ENCODE peak calls at places on chromosomes 5 and 9, in five cellular contexts. One of them, this sample, is unnamed.
A peak's percentile ranks its signal among the peaks of the same experiment; 100 is the strongest.

GRCh38 chr5:178778919-178779318 is 48.5 kb upstream of the ZNF354A start:
- DNase-seq in stimulated activated CD4-positive, alpha-beta T cell treated with anti-CD3 and anti-CD28 coated beads, Interleukin-1b, Interleukin-23, amount 100 ng/mL, for 48 hours: no peak
- DNase-seq in foreskin fibroblast: no peak
- DNase-seq in astrocyte: no peak
- DNase-seq in SW480: no peak
- DNase-seq in this sample: no peak

GRCh38 chr5:72281764-72282499 is 38.1 kb downstream of the MRPS27 start:
- DNase-seq in SW480: peak; percentile 72
- DNase-seq in stimulated activated CD4-positive, alpha-beta T cell treated with anti-CD3 and anti-CD28 coated beads, Interleukin-1b, Interleukin-23, amount 100 ng/mL, for 48 hours: no peak
- DNase-seq in foreskin fibroblast: peak; percentile 72
- DNase-seq in astrocyte: peak; percentile 79
- DNase-seq in this sample: peak; percentile 42

GRCh38 chr5:54883374-54884194 is 101.8 kb downstream of the ESM1 start:
- DNase-seq in SW480: no peak
- DNase-seq in foreskin fibroblast: peak; percentile 39
- DNase-seq in astrocyte: peak; percentile 66
- DNase-seq in stimulated activated CD4-positive, alpha-beta T cell treated with anti-CD3 and anti-CD28 coated beads, Interleukin-1b, Interleukin-23, amount 100 ng/mL, for 48 hours: no peak
- DNase-seq in this sample: no peak

GRCh38 chr5:81269751-81270686 is 31.4 kb upstream of the ZCCHC9 start:
- DNase-seq in stimulated activated CD4-positive, alpha-beta T cell treated with anti-CD3 and anti-CD28 coated beads, Interleukin-1b, Interleukin-23, amount 100 ng/mL, for 48 hours: no peak
- DNase-seq in astrocyte: no peak
- DNase-seq in foreskin fibroblast: no peak
- DNase-seq in SW480: no peak
- DNase-seq in this sample: no peak

GRCh38 chr9:121862371-121862970 is 211.0 kb downstream of the DAB2IP start:
- DNase-seq in stimulated activated CD4-positive, alpha-beta T cell treated with anti-CD3 and anti-CD28 coated beads, Interleukin-1b, Interleukin-23, amount 100 ng/mL, for 48 hours: no peak
- DNase-seq in astrocyte: no peak
- DNase-seq in foreskin fibroblast: no peak
- DNase-seq in SW480: no peak
- DNase-seq in this sample: no peak

GRCh38 chr9:137297060-137297664 is 4.9 kb downstream of the NRARP start:
- DNase-seq in SW480: no peak
- DNase-seq in foreskin fibroblast: no peak
- DNase-seq in astrocyte: no peak
- DNase-seq in stimulated activated CD4-positive, alpha-beta T cell treated with anti-CD3 and anti-CD28 coated beads, Interleukin-1b, Interleukin-23, amount 100 ng/mL, for 48 hours: no peak
- DNase-seq in this sample: no peak

GRCh38 chr5:172319708-172320441 is 36.3 kb upstream of the UBTD2 start:
- DNase-seq in foreskin fibroblast: no peak
- DNase-seq in stimulated activated CD4-positive, alpha-beta T cell treated with anti-CD3 and anti-CD28 coated beads, Interleukin-1b, Interleukin-23, amount 100 ng/mL, for 48 hours: no peak
- DNase-seq in SW480: no peak
- DNase-seq in astrocyte: no peak
- DNase-seq in this sample: no peak

GRCh38 chr5:171467107-171467506 is 47.7 kb downstream of the FGF18 start:
- DNase-seq in SW480: no peak
- DNase-seq in foreskin fibroblast: no peak
- DNase-seq in stimulated activated CD4-positive, alpha-beta T cell treated with anti-CD3 and anti-CD28 coated beads, Interleukin-1b, Interleukin-23, amount 100 ng/mL, for 48 hours: no peak
- DNase-seq in astrocyte: no peak
- DNase-seq in this sample: no peak

GRCh38 chr9:20343325-20343724 is 279.0 kb downstream of the MLLT3 start:
- DNase-seq in SW480: no peak
- DNase-seq in astrocyte: no peak
- DNase-seq in foreskin fibroblast: no peak
- DNase-seq in stimulated activated CD4-positive, alpha-beta T cell treated with anti-CD3 and anti-CD28 coated beads, Interleukin-1b, Interleukin-23, amount 100 ng/mL, for 48 hours: no peak
- DNase-seq in this sample: no peak

GRCh38 chr9:124480621-124480981 is 26.6 kb downstream of the NR5A1 start:
- DNase-seq in stimulated activated CD4-positive, alpha-beta T cell treated with anti-CD3 and anti-CD28 coated beads, Interleukin-1b, Interleukin-23, amount 100 ng/mL, for 48 hours: no peak
- DNase-seq in SW480: no peak
- DNase-seq in foreskin fibroblast: peak; percentile 4
- DNase-seq in astrocyte: no peak
- DNase-seq in this sample: no peak

GRCh38 chr5:90022711-90023053 is 386.9 kb downstream of the CETN3 start:
- DNase-seq in foreskin fibroblast: no peak
- DNase-seq in astrocyte: no peak
- DNase-seq in SW480: no peak
- DNase-seq in stimulated activated CD4-positive, alpha-beta T cell treated with anti-CD3 and anti-CD28 coated beads, Interleukin-1b, Interleukin-23, amount 100 ng/mL, for 48 hours: no peak
- DNase-seq in this sample: no peak

GRCh38 chr9:6173914-6174313 is 41.7 kb upstream of the IL33 start:
- DNase-seq in foreskin fibroblast: no peak
- DNase-seq in stimulated activated CD4-positive, alpha-beta T cell treated with anti-CD3 and anti-CD28 coated beads, Interleukin-1b, Interleukin-23, amount 100 ng/mL, for 48 hours: no peak
- DNase-seq in SW480: no peak
- DNase-seq in astrocyte: no peak
- DNase-seq in this sample: no peak

GRCh38 chr9:131854334-131854733 is 114.5 kb upstream of the RAPGEF1 start:
- DNase-seq in stimulated activated CD4-positive, alpha-beta T cell treated with anti-CD3 and anti-CD28 coated beads, Interleukin-1b, Interleukin-23, amount 100 ng/mL, for 48 hours: no peak
- DNase-seq in astrocyte: no peak
- DNase-seq in SW480: no peak
- DNase-seq in foreskin fibroblast: no peak
- DNase-seq in this sample: no peak

GRCh38 chr9:1619915-1620705 is 395.0 kb upstream of the SMARCA2 start:
- DNase-seq in astrocyte: no peak
- DNase-seq in stimulated activated CD4-positive, alpha-beta T cell treated with anti-CD3 and anti-CD28 coated beads, Interleukin-1b, Interleukin-23, amount 100 ng/mL, for 48 hours: no peak
- DNase-seq in SW480: peak; percentile 27
- DNase-seq in foreskin fibroblast: no peak
- DNase-seq in this sample: peak; percentile 15

GRCh38 chr9:93962041-93962440 is 6.9 kb upstream of the BARX1 start:
- DNase-seq in stimulated activated CD4-positive, alpha-beta T cell treated with anti-CD3 and anti-CD28 coated beads, Interleukin-1b, Interleukin-23, amount 100 ng/mL, for 48 hours: no peak
- DNase-seq in astrocyte: no peak
- DNase-seq in foreskin fibroblast: no peak
- DNase-seq in SW480: no peak
- DNase-seq in this sample: no peak